ENCODE peak calls at places on chromosomes 13 and 19, in six cellular contexts. One of them, this sample, is unnamed.

GRCh38 chr13:48950507-48950886 is 25.2 kb upstream of the FNDC3A start:
- DNase-seq in ascending aorta: no peak
- DNase-seq in prostate gland: no peak
- DNase-seq in PC-3: peak; percentile 38
- DNase-seq in heart right ventricle: no peak
- DNase-seq in tibial artery: no peak
- DNase-seq in this sample: no peak

GRCh38 chr13:36454121-36454520 is 21.8 kb downstream of the CCNA1 start:
- DNase-seq in ascending aorta: no peak
- DNase-seq in prostate gland: no peak
- DNase-seq in PC-3: no peak
- DNase-seq in heart right ventricle: no peak
- DNase-seq in tibial artery: no peak
- DNase-seq in this sample: no peak

GRCh38 chr13:59774511-59774911 is 389.2 kb downstream of the DIAPH3 start:
- DNase-seq in ascending aorta: no peak
- DNase-seq in prostate gland: no peak
- DNase-seq in PC-3: peak; percentile 48
- DNase-seq in heart right ventricle: no peak
- DNase-seq in tibial artery: no peak
- DNase-seq in this sample: no peak

GRCh38 chr19:48558018-48558684 is 6.2 kb downstream of the SULT2B1 start:
- DNase-seq in ascending aorta: no peak
- DNase-seq in prostate gland: peak; percentile 87
- DNase-seq in PC-3: peak; percentile 75
- DNase-seq in heart right ventricle: no peak
- DNase-seq in tibial artery: no peak
- DNase-seq in this sample: no peak

GRCh38 chr13:27053902-27054595 is 117.6 kb downstream of the USP12 start:
- DNase-seq in ascending aorta: no peak
- DNase-seq in prostate gland: no peak
- DNase-seq in PC-3: peak; percentile 91
- DNase-seq in heart right ventricle: no peak
- DNase-seq in tibial artery: no peak
- DNase-seq in this sample: no peak

GRCh38 chr13:42355118-42355840 is 83.3 kb downstream of the AKAP11 start:
- DNase-seq in ascending aorta: no peak
- DNase-seq in prostate gland: no peak
- DNase-seq in PC-3: no peak
- DNase-seq in heart right ventricle: no peak
- DNase-seq in tibial artery: no peak
- DNase-seq in this sample: no peak

GRCh38 chr19:11106477-11106876 is 17.2 kb downstream of the LDLR start:
- DNase-seq in ascending aorta: no peak
- DNase-seq in prostate gland: no peak
- DNase-seq in PC-3: no peak
- DNase-seq in heart right ventricle: peak; percentile 56
- DNase-seq in tibial artery: no peak
- DNase-seq in this sample: no peak

GRCh38 chr13:100789481-100789880 is 114.9 kb upstream of the TMTC4 start:
- DNase-seq in ascending aorta: no peak
- DNase-seq in prostate gland: peak; percentile 6
- DNase-seq in PC-3: no peak
- DNase-seq in heart right ventricle: no peak
- DNase-seq in tibial artery: no peak
- DNase-seq in this sample: no peak

GRCh38 chr19:51811344-51811743 is 16.4 kb downstream of the FPR3 start:
- DNase-seq in ascending aorta: peak; percentile 47
- DNase-seq in prostate gland: no peak
- DNase-seq in PC-3: no peak
- DNase-seq in heart right ventricle: no peak
- DNase-seq in tibial artery: peak; percentile 78
- DNase-seq in this sample: no peak

GRCh38 chr19:18122424-18122823 is 24.8 kb downstream of the MAST3 start:
- DNase-seq in ascending aorta: no peak
- DNase-seq in prostate gland: no peak
- DNase-seq in PC-3: no peak
- DNase-seq in heart right ventricle: no peak
- DNase-seq in tibial artery: no peak
- DNase-seq in this sample: no peak

GRCh38 chr19:29091127-29091526 is 121.8 kb downstream of the UQCRFS1 start:
- DNase-seq in ascending aorta: no peak
- DNase-seq in prostate gland: no peak
- DNase-seq in PC-3: no peak
- DNase-seq in heart right ventricle: no peak
- DNase-seq in tibial artery: no peak
- DNase-seq in this sample: no peak

GRCh38 chr13:44267966-44268365 is 105.7 kb upstream of the SERP2 start:
- DNase-seq in ascending aorta: no peak
- DNase-seq in prostate gland: no peak
- DNase-seq in PC-3: peak; percentile 91
- DNase-seq in heart right ventricle: no peak
- DNase-seq in tibial artery: no peak
- DNase-seq in this sample: no peak

GRCh38 chr19:11767633-11768133 is 883 bp downstream of the ZNF441 start:
- DNase-seq in ascending aorta: peak; percentile 8
- DNase-seq in prostate gland: peak; percentile 11
- DNase-seq in PC-3: peak; percentile 43
- DNase-seq in heart right ventricle: peak; percentile 13
- DNase-seq in tibial artery: peak; percentile 66
- DNase-seq in this sample: no peak

GRCh38 chr19:49017041-49017665 is at the start of gene LHB:
- DNase-seq in ascending aorta: no peak
- DNase-seq in prostate gland: no peak
- DNase-seq in PC-3: no peak
- DNase-seq in heart right ventricle: no peak
- DNase-seq in tibial artery: no peak
- DNase-seq in this sample: no peak

GRCh38 chr19:15971217-15971616 is 22.4 kb downstream of the OR10H4 start:
- DNase-seq in ascending aorta: no peak
- DNase-seq in prostate gland: no peak
- DNase-seq in PC-3: no peak
- DNase-seq in heart right ventricle: no peak
- DNase-seq in tibial artery: no peak
- DNase-seq in this sample: no peak

GRCh38 chr19:35345671-35346111 is 2.0 kb upstream of the FFAR1 start:
- DNase-seq in ascending aorta: no peak
- DNase-seq in prostate gland: no peak
- DNase-seq in PC-3: no peak
- DNase-seq in heart right ventricle: no peak
- DNase-seq in tibial artery: peak; percentile 31
- DNase-seq in this sample: no peak
- H3K4me1 ChIP-seq in ascending aorta: no peaks in the 10 kb centered on the region
- H3K4me1 ChIP-seq in prostate gland: no peaks in the 10 kb centered on the region
- H3K4me1 ChIP-seq in PC-3: no peaks in the 10 kb centered on the region
- H3K4me1 ChIP-seq in heart right ventricle: no peaks in the 10 kb centered on the region
- H3K4me1 ChIP-seq in tibial artery: no peaks in the 10 kb centered on the region
- H3K4me1 ChIP-seq in this sample: no peaks in the 10 kb centered on the region

DNA sequence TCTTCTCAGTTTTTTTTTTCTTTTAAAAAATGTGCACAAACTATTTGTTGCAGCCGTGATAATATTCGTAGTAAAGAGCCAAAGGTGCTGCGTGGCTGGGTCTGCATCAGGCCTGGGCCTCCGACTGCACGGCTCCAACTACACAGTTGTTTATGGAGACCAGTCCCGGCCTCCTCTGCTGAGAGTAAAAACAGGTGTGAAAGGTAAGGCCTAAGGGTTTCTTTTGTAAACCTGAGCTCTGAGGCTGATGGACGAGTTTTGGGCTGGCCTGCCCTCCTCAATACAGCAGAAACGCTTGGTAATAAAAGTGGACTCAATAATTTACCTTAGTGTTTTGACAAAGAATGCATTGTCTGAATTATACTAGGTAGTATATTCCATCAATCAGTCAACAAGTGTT is 3.9 kb downstream of the MBNL2 start:
- DNase-seq in ascending aorta: no peak
- DNase-seq in prostate gland: peak; percentile 16
- DNase-seq in PC-3: no peak
- DNase-seq in heart right ventricle: no peak
- DNase-seq in tibial artery: no peak
- DNase-seq in this sample: no peak
- H3K4me3 ChIP-seq in ascending aorta: peak overlapping the region; percentile 78
- H3K4me3 ChIP-seq in prostate gland: peak overlapping the region; percentile 45
- H3K4me3 ChIP-seq in PC-3: no peak overlapping the region
- H3K4me3 ChIP-seq in heart right ventricle: no peak overlapping the region
- H3K4me3 ChIP-seq in tibial artery: peak overlapping the region; percentile 65
- H3K4me3 ChIP-seq in this sample: no peak overlapping the region

DNA sequence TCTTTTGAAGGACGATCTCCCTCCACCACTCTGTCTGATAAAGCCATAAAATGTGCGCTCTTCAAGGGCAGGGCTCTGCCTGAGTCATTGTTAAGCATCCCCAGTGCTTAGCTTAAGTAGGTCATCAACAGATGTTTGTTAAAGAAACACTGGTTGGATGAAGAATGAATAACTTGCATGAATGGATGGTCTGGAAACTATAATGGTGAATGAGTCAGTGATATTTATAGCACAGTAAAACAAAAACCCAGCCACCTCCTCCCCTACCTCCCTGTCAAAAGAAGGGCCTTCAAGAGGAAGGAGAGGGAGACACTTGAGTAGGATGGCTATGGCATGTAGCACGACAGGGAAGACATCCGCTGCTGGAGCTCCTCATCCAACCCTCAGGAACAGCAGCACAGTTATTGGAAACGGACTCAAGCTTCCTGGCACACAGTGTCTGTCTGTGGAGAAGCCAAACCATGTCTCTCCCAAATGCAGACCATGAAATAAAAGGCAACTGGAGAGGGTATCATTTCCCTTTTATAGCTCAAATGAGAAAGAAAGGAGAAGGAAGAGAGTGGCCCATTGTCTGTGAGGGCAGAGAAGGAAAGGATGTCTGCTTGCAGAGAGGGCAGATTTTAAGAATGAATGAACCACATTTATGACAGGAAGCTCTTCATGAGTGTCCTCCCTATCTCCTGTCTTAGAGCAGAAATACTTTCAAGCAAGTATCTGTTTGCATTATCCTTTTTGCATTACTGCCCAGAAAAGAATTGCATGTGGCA is 183.4 kb upstream of the UBL3 start:
- DNase-seq in ascending aorta: no peak
- DNase-seq in prostate gland: no peak
- DNase-seq in PC-3: peak; percentile 69
- DNase-seq in heart right ventricle: no peak
- DNase-seq in tibial artery: no peak
- DNase-seq in this sample: no peak
- TF ChIP-seq CTCF in ascending aorta: no peak
- TF ChIP-seq CTCF in prostate gland: no peak
- TF ChIP-seq CTCF in PC-3: no peak
- TF ChIP-seq CTCF in heart right ventricle: no peak
- TF ChIP-seq CTCF in tibial artery: no peak
- TF ChIP-seq CTCF in this sample: no peak

GRCh38 chr19:55265723-55266386 is 7.0 kb upstream of the PPP6R1 start:
- DNase-seq in ascending aorta: no peak
- DNase-seq in prostate gland: no peak
- DNase-seq in PC-3: no peak
- DNase-seq in heart right ventricle: no peak
- DNase-seq in tibial artery: no peak
- DNase-seq in this sample: no peak

GRCh38 chr19:55265173-55265572 is 6.4 kb upstream of the PPP6R1 start:
- DNase-seq in ascending aorta: no peak
- DNase-seq in prostate gland: no peak
- DNase-seq in PC-3: no peak
- DNase-seq in heart right ventricle: no peak
- DNase-seq in tibial artery: no peak
- DNase-seq in this sample: no peak

GRCh38 chr19:55266840-55267239 is 8.0 kb upstream of the PPP6R1 start:
- DNase-seq in ascending aorta: no peak
- DNase-seq in prostate gland: no peak
- DNase-seq in PC-3: no peak
- DNase-seq in heart right ventricle: no peak
- DNase-seq in tibial artery: no peak
- DNase-seq in this sample: no peak

GRCh38 chr19:55264531-55264930 is 5.7 kb upstream of the PPP6R1 start:
- DNase-seq in ascending aorta: no peak
- DNase-seq in prostate gland: no peak
- DNase-seq in PC-3: no peak
- DNase-seq in heart right ventricle: no peak
- DNase-seq in tibial artery: no peak
- DNase-seq in this sample: no peak

DNA sequence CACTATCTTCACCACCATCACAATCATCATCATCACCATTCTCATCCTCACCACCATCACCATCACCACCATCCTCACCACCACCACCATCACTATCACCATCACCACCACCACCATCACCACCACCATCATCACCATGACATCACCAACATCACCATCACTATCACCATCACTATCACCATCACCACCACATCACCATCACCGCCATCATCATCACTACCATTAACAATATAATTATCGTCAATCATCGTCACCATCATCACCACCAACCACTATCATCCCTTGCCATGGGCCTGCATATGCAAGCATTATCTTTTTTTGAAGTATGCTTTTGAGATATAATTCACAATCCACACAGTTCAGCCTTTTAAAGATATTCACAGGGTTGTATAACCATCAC is 7.6 kb upstream of the PPP6R1 start:
- DNase-seq in ascending aorta: no peak
- DNase-seq in prostate gland: no peak
- DNase-seq in PC-3: no peak
- DNase-seq in heart right ventricle: no peak
- DNase-seq in tibial artery: no peak
- DNase-seq in this sample: no peak
- H3K4me1 ChIP-seq in ascending aorta: no peaks in the 10 kb centered on the region
- H3K4me1 ChIP-seq in prostate gland: no peaks in the 10 kb centered on the region
- H3K4me1 ChIP-seq in PC-3: no peaks in the 10 kb centered on the region
- H3K4me1 ChIP-seq in heart right ventricle: no peaks in the 10 kb centered on the region
- H3K4me1 ChIP-seq in tibial artery: no peaks in the 10 kb centered on the region
- H3K4me1 ChIP-seq in this sample: no peaks in the 10 kb centered on the region

DNA sequence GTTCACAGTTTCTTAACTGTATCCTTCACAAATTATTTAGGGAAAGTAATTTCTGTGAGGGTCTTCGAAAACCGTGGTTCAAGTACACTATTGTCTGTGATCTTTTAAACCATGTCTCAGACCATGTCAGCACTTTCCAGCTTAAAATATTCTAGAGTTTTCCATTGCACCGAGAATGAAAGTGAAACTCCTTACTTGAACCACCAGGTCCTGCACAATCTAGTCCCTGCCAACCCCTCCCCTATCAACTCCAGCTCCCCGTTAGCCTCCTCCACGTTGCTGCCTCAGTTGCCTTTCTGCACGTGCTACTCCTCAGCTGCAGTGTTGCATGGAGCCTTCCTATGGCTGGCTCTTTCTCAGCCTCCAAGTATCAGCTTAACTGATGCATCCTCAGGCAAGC is 7.2 kb upstream of the STARD13 start:
- DNase-seq in ascending aorta: no peak
- DNase-seq in prostate gland: no peak
- DNase-seq in PC-3: no peak
- DNase-seq in heart right ventricle: no peak
- DNase-seq in tibial artery: no peak
- DNase-seq in this sample: no peak
- H3K4me3 ChIP-seq in ascending aorta: peak overlapping the region; percentile 9
- H3K4me3 ChIP-seq in prostate gland: no peak overlapping the region
- H3K4me3 ChIP-seq in PC-3: no peak overlapping the region
- H3K4me3 ChIP-seq in heart right ventricle: no peak overlapping the region
- H3K4me3 ChIP-seq in tibial artery: peak overlapping the region; percentile 6
- H3K4me3 ChIP-seq in this sample: no peak overlapping the region

GRCh38 chr13:96822900-96823299 is 171.4 kb downstream of the OXGR1 start:
- DNase-seq in ascending aorta: no peak
- DNase-seq in prostate gland: peak; percentile 10
- DNase-seq in PC-3: peak; percentile 39
- DNase-seq in heart right ventricle: no peak
- DNase-seq in tibial artery: no peak
- DNase-seq in this sample: no peak
- TF ChIP-seq CTCF in ascending aorta: no peak
- TF ChIP-seq CTCF in prostate gland: peak; percentile 26
- TF ChIP-seq CTCF in PC-3: peak; percentile 51
- TF ChIP-seq CTCF in heart right ventricle: no peak
- TF ChIP-seq CTCF in tibial artery: peak; percentile 38
- TF ChIP-seq CTCF in this sample: peak; percentile 27

GRCh38 chr13:32256243-32256642 is 58.9 kb downstream of the ZAR1L start:
- DNase-seq in ascending aorta: no peak
- DNase-seq in prostate gland: no peak
- DNase-seq in PC-3: no peak
- DNase-seq in heart right ventricle: no peak
- DNase-seq in tibial artery: no peak
- DNase-seq in this sample: no peak
- H3K4me1 ChIP-seq in ascending aorta: no peaks in the 10 kb centered on the region
- H3K4me1 ChIP-seq in prostate gland: no peaks in the 10 kb centered on the region
- H3K4me1 ChIP-seq in PC-3: peaks cover 26% of the 10 kb centered on the region
- H3K4me1 ChIP-seq in heart right ventricle: peaks cover 91% of the 10 kb centered on the region
- H3K4me1 ChIP-seq in tibial artery: peaks cover 75% of the 10 kb centered on the region
- H3K4me1 ChIP-seq in this sample: peaks cover 14% of the 10 kb centered on the region

This sample was measured in RWPE2.